ENCODE peak calls at places on chromosome 20, in four cellular contexts. Q, O, K and W are unnamed samples.
A peak's percentile ranks its signal among the peaks of the same experiment; 100 is the strongest.

GRCh38 chr20:1383621-1384404 is 9.0 kb downstream of the FKBP1A start:
- DNase-seq in Q (no peak), O (no peak), K (no peak), W (no peak)

GRCh38 chr20:3784226-3784853 is 2.2 kb downstream of the CENPB start:
- DNase-seq in Q (no peak), O (no peak), K (no peak), W (peak; percentile 74)

GRCh38 chr20:22227301-22227700 is 357.1 kb downstream of the FOXA2 start:
- DNase-seq in Q (no peak), O (no peak), K (no peak), W (no peak)

GRCh38 chr20:1038205-1038604 is 36.1 kb upstream of the RSPO4 start:
- DNase-seq in Q (no peak), O (no peak), K (no peak), W (no peak)

GRCh38 chr20:6828794-6829423 is 61.4 kb downstream of the BMP2 start:
- DNase-seq in Q (peak; percentile 24), O (peak; percentile 79), K (no peak), W (peak; percentile 69)

GRCh38 chr20:20405619-20406018 is 37.7 kb downstream of the INSM1 start:
- DNase-seq in Q (no peak), O (no peak), K (no peak), W (no peak)

GRCh38 chr20:44450279-44450937 is 25.3 kb upstream of the TTPAL start:
- DNase-seq in Q (no peak), O (no peak), K (no peak), W (no peak)

GRCh38 chr20:35111141-35111888 is 18.7 kb upstream of the TRPC4AP start:
- DNase-seq in Q (no peak), O (peak; percentile 91), K (no peak), W (peak; percentile 92)

GRCh38 chr20:24996449-24997195 is 4.1 kb upstream of the APMAP start:
- DNase-seq in Q (no peak), O (no peak), K (no peak), W (no peak)

GRCh38 chr20:17614176-17614811 is 44.4 kb downstream of the DSTN start:
- DNase-seq in Q (no peak), O (peak; percentile 35), K (peak; percentile 44), W (peak; percentile 43)

GRCh38 chr20:46126440-46127056 is 8.4 kb downstream of the CD40 start:
- DNase-seq in Q (no peak), O (no peak), K (no peak), W (no peak)

GRCh38 chr20:34045930-34046329 is 52.2 kb downstream of the RALY start:
- DNase-seq in Q (no peak), O (no peak), K (no peak), W (no peak)

GRCh38 chr20:63060057-63060991 is 53.6 kb upstream of the BHLHE23 start:
- DNase-seq in Q (no peak), O (peak; percentile 66), K (peak; percentile 35), W (peak; percentile 87)